ENCODE peak calls at places on chromosomes 11 and 22, in ten cellular contexts. N is fibroblast of mammary gland, Y is GM20000, G is left lung, X is IMR-90, J is B cell, W is OCI-LY7, H is BJ, V is esophagus muscularis mucosa, E is coronary artery. Z is an unnamed sample.
A peak's percentile ranks its signal among the peaks of the same experiment; 100 is the strongest.

GRCh38 chr11:789951-790350 is at the start of gene CEND1:
- DNase-seq in N (peak; percentile 48), Y (peak; percentile 87), G (peak; percentile 78), X (peak; percentile 54), J (peak; percentile 71), W (peak; percentile 79), H (no peak), V (no peak), E (no peak), Z (peak; percentile 61)

GRCh38 chr22:30044369-30044768 is 35.9 kb upstream of the HORMAD2 start:
- DNase-seq in N (peak; percentile 97), Y (no peak), G (no peak), X (peak; percentile 93), J (no peak), W (no peak), H (peak; percentile 74), V (no peak), E (no peak), Z (no peak)

GRCh38 chr11:70343631-70344030 is 54.7 kb upstream of the CTTN start:
- DNase-seq in N (no peak), Y (no peak), G (no peak), X (no peak), J (no peak), W (no peak), H (no peak), V (no peak), E (no peak), Z (no peak)

GRCh38 chr11:118061401-118062125 is 15.3 kb upstream of the TMPRSS4 start:
- DNase-seq in N (no peak), Y (no peak), G (no peak), X (no peak), J (no peak), W (no peak), H (no peak), V (no peak), E (peak; percentile 45), Z (no peak)

GRCh38 chr22:50076646-50077624 is 8.3 kb downstream of the MLC1 start:
- DNase-seq in N (no peak), Y (no peak), G (peak; percentile 70), X (no peak), J (peak; percentile 30), W (peak; percentile 41), H (no peak), V (no peak), E (no peak), Z (no peak)

GRCh38 chr11:13073119-13073981 is 64.2 kb downstream of the RASSF10 start:
- DNase-seq in N (peak; percentile 47), Y (no peak), G (no peak), X (peak; percentile 79), J (no peak), W (no peak), H (no peak), V (peak; percentile 72), E (no peak), Z (no peak)

GRCh38 chr11:35282226-35282882 is 137.0 kb downstream of the SLC1A2 start:
- DNase-seq in N (peak; percentile 83), Y (no peak), G (no peak), X (peak; percentile 89), J (no peak), W (no peak), H (no peak), V (no peak), E (no peak), Z (no peak)

GRCh38 chr11:86580535-86580934 is 91.9 kb downstream of the ME3 start:
- DNase-seq in N (no peak), Y (no peak), G (no peak), X (no peak), J (no peak), W (no peak), H (no peak), V (no peak), E (no peak), Z (no peak)

GRCh38 chr11:121892863-121893262 is 223.2 kb downstream of the BLID start:
- DNase-seq in N (peak; percentile 56), Y (no peak), G (no peak), X (peak; percentile 56), J (no peak), W (no peak), H (no peak), V (no peak), E (no peak), Z (no peak)

GRCh38 chr11:2268911-2269600 is 1.3 kb downstream of the ASCL2 start:
- DNase-seq in N (peak; percentile 7), Y (peak; percentile 75), G (peak; percentile 93), X (no peak), J (peak; percentile 86), W (no peak), H (no peak), V (peak; percentile 91), E (peak; percentile 73), Z (no peak)

GRCh38 chr11:105245781-105246315 is 106.3 kb upstream of the CARD18 start:
- DNase-seq in N (no peak), Y (no peak), G (no peak), X (peak; percentile 10), J (no peak), W (no peak), H (no peak), V (no peak), E (no peak), Z (no peak)

GRCh38 chr11:95690100-95690499 is 99.5 kb downstream of the FAM76B start:
- DNase-seq in N (no peak), Y (no peak), G (no peak), X (no peak), J (no peak), W (no peak), H (no peak), V (no peak), E (no peak), Z (no peak)

GRCh38 chr11:134578807-134579708 is 167.0 kb upstream of the B3GAT1 start:
- DNase-seq in N (no peak), Y (no peak), G (no peak), X (no peak), J (no peak), W (no peak), H (no peak), V (peak; percentile 79), E (peak; percentile 64), Z (no peak)
- TF ChIP-seq CTCF in N (no peak), Y (no peak), G (no peak), X (no peak), J (no peak), W (no peak), H (no peak), V (no peak), E (no peak), Z (no peak)

GRCh38 chr11:47269002-47269828 is 718 bp upstream of the MADD start:
- DNase-seq in N (peak; percentile 78), Y (peak; percentile 96), G (peak; percentile 96), X (peak; percentile 82), J (peak; percentile 96), W (peak; percentile 94), H (peak; percentile 71), V (peak; percentile 95), E (peak; percentile 89), Z (peak; percentile 83)

GRCh38 chr11:47268448-47269001 is 1.4 kb upstream of the MADD start:
- DNase-seq in N (no peak), Y (no peak), G (no peak), X (no peak), J (no peak), W (no peak), H (no peak), V (no peak), E (no peak), Z (no peak)

GRCh38 chr11:47270331-47271271 is 668 bp downstream of the MADD start:
- DNase-seq in N (peak; percentile 74), Y (peak; percentile 30), G (no peak), X (peak; percentile 72), J (no peak), W (peak; percentile 55), H (no peak), V (no peak), E (no peak), Z (peak; percentile 26)

GRCh38 chr11:47271328-47271727 is 1.4 kb downstream of the MADD start:
- DNase-seq in N (no peak), Y (no peak), G (no peak), X (no peak), J (no peak), W (peak; percentile 25), H (no peak), V (no peak), E (no peak), Z (no peak)

GRCh38 chr11:47269829-47270305 is at the start of gene MADD:
- DNase-seq in N (peak; percentile 74), Y (peak; percentile 99), G (peak; percentile 97), X (peak; percentile 78), J (peak; percentile 99), W (peak; percentile 96), H (no peak), V (peak; percentile 95), E (peak; percentile 87), Z (peak; percentile 92)
- TF ChIP-seq CTCF in N (no peak), Y (no peak), G (no peak), X (no peak), J (no peak), W (peak; percentile 36), H (no peak), V (no peak), E (no peak), Z (no peak)

DNA sequence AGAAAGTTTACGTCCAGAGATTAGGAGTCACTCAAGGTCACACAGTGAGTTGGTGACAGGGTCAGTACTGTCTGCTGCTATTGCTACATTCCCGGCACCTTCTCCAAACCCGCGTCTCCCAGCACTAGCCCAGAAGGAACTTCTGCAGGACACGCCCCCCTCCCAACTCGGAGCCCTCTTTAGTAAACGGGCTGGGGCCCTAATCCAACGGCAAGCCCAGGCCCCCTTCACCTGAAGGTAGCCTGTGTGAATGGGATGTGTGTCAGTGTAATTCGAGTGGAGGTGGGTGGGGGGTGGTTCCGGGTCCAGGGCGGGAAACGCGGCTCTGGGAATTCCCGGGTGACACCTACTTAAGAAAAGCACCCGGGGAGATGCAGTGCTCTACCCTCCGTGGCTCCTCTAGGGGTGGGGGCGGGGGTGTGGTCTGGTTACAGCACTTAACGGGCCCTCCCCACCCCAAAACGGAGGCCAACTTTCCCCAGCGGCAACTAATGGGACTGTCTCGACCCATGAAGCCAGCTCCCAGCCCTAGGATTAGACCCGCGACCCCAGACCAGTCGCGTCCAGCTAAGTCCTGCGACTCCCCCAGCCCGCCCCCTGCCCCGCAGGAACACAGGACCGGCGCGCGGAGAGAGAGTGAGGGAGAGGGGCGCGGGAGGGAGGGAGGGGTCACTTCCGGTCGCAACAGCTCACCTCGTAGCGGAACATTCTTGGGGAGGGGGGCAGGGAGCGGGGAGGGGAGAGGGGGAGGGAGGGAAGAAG is 468 bp downstream of the PATL1 start:
- DNase-seq in N (peak; percentile 42), Y (peak; percentile 70), G (peak; percentile 85), X (peak; percentile 28), J (peak; percentile 74), W (no peak), H (no peak), V (peak; percentile 93), E (peak; percentile 86), Z (peak; percentile 40)
- TF ChIP-seq CTCF in N (no peak), Y (no peak), G (no peak), X (no peak), J (peak; percentile 20), W (peak; percentile 20), H (peak; percentile 33), V (peak; percentile 22), E (no peak), Z (peak; percentile 20)

DNA sequence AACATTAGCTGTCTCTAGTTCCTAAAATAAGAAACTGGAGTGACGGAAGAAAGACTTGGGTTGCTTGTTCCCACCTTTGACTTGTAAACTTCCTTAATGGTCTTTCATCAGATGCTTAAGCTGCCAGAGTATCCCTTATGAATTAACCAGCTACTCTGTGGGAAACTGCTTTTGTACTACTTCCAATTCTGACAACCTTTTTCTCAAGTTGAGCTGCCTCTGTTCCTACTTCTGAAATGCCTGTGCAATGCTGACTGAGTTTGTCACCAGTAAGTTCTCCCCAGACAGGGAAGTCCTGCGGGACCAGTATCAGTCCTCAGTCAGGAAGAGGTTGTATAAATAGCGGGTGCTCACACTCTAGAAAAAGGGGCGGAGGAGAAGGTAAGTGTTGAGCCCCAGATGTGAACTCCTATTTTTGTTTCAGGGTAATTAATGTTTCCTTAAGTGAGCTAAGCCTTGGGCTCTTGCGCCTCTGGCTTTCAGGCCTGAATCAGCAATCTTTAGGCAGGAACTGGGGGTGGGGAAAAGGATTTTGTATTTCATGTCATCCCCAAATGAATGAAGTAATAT is 67.2 kb downstream of the CECR2 start:
- DNase-seq in N (peak; percentile 6), Y (no peak), G (no peak), X (no peak), J (no peak), W (peak; percentile 49), H (no peak), V (no peak), E (no peak), Z (peak; percentile 83)
- TF ChIP-seq CTCF in N (no peak), Y (no peak), G (no peak), X (no peak), J (no peak), W (peak; percentile 36), H (no peak), V (no peak), E (no peak), Z (peak; percentile 30)